ENCODE peak calls at places on chromosomes 12 and 14, in five cellular contexts. One of them, this sample, is unnamed.

GRCh38 chr14:56310643-56311042 is 192.4 kb downstream of the PELI2 start:
- DNase-seq in neural crest cell: no peak
- DNase-seq in psoas muscle: no peak
- DNase-seq in NCI-H1105: no peak
- DNase-seq in endothelial cell: no peak
- DNase-seq in this sample: no peak

GRCh38 chr14:74333909-74334308 is 14.4 kb upstream of the VRTN start:
- DNase-seq in endothelial cell: no peak
- DNase-seq in neural crest cell: no peak
- DNase-seq in psoas muscle: no peak
- DNase-seq in NCI-H1105: no peak
- DNase-seq in this sample: no peak

GRCh38 chr14:30620178-30620577 is 1.9 kb upstream of the SCFD1 start:
- DNase-seq in neural crest cell: no peak
- DNase-seq in endothelial cell: no peak
- DNase-seq in NCI-H1105: no peak
- DNase-seq in psoas muscle: no peak
- DNase-seq in this sample: no peak

GRCh38 chr12:3492868-3493224 is 1.8 kb downstream of the PRMT8 start:
- DNase-seq in neural crest cell: no peak
- DNase-seq in psoas muscle: no peak
- DNase-seq in NCI-H1105: no peak
- DNase-seq in endothelial cell: no peak
- DNase-seq in this sample: no peak

GRCh38 chr12:71556881-71557280 is 106.8 kb downstream of the ZFC3H1 start:
- DNase-seq in NCI-H1105: no peak
- DNase-seq in neural crest cell: no peak
- DNase-seq in psoas muscle: no peak
- DNase-seq in endothelial cell: no peak
- DNase-seq in this sample: peak

GRCh38 chr14:59126714-59127436 is 61.6 kb upstream of the DAAM1 start:
- DNase-seq in psoas muscle: no peak
- DNase-seq in endothelial cell: peak
- DNase-seq in NCI-H1105: peak
- DNase-seq in neural crest cell: peak
- DNase-seq in this sample: peak

GRCh38 chr14:73463411-73463810 is 5.1 kb upstream of the NUMB start:
- DNase-seq in neural crest cell: no peak
- DNase-seq in NCI-H1105: no peak
- DNase-seq in endothelial cell: no peak
- DNase-seq in psoas muscle: peak
- DNase-seq in this sample: no peak

GRCh38 chr12:53255993-53256392 is 12.1 kb upstream of the ESPL1 start:
- DNase-seq in endothelial cell: no peak
- DNase-seq in psoas muscle: no peak
- DNase-seq in NCI-H1105: no peak
- DNase-seq in neural crest cell: no peak
- DNase-seq in this sample: no peak

GRCh38 chr12:5032821-5033220 is 10.9 kb upstream of the KCNA5 start:
- DNase-seq in endothelial cell: no peak
- DNase-seq in NCI-H1105: no peak
- DNase-seq in neural crest cell: no peak
- DNase-seq in psoas muscle: no peak
- DNase-seq in this sample: no peak

GRCh38 chr12:96719671-96720362 is 187.2 kb upstream of the NEDD1 start:
- DNase-seq in psoas muscle: no peak
- DNase-seq in neural crest cell: no peak
- DNase-seq in endothelial cell: no peak
- DNase-seq in NCI-H1105: peak
- DNase-seq in this sample: no peak

GRCh38 chr12:64968989-64969819 is 144.8 kb downstream of the TBC1D30 start:
- DNase-seq in psoas muscle: no peak
- DNase-seq in NCI-H1105: no peak
- DNase-seq in endothelial cell: no peak
- DNase-seq in neural crest cell: no peak
- DNase-seq in this sample: no peak

GRCh38 chr12:129589503-129589902 is 314.3 kb downstream of the TMEM132D start:
- DNase-seq in NCI-H1105: no peak
- DNase-seq in psoas muscle: no peak
- DNase-seq in endothelial cell: no peak
- DNase-seq in neural crest cell: no peak
- DNase-seq in this sample: no peak

GRCh38 chr12:49662998-49663843 is 39.9 kb downstream of the PRPF40B start:
- DNase-seq in psoas muscle: peak
- DNase-seq in endothelial cell: peak
- DNase-seq in neural crest cell: no peak
- DNase-seq in NCI-H1105: no peak
- DNase-seq in this sample: peak

GRCh38 chr12:19988457-19988856 is 379.9 kb upstream of the PDE3A start:
- DNase-seq in neural crest cell: no peak
- DNase-seq in NCI-H1105: no peak
- DNase-seq in endothelial cell: no peak
- DNase-seq in psoas muscle: no peak
- DNase-seq in this sample: no peak

GRCh38 chr12:120759591-120760348 is 34.1 kb downstream of the ACADS start:
- DNase-seq in neural crest cell: no peak
- DNase-seq in NCI-H1105: peak
- DNase-seq in endothelial cell: no peak
- DNase-seq in psoas muscle: no peak
- DNase-seq in this sample: no peak

GRCh38 chr12:125292700-125293099 is 227.5 kb downstream of the AACS start:
- DNase-seq in psoas muscle: no peak
- DNase-seq in NCI-H1105: no peak
- DNase-seq in endothelial cell: no peak
- DNase-seq in neural crest cell: no peak
- DNase-seq in this sample: no peak

GRCh38 chr12:97616936-97617335 is 154.3 kb downstream of the RMST start:
- DNase-seq in NCI-H1105: no peak
- DNase-seq in endothelial cell: no peak
- DNase-seq in psoas muscle: no peak
- DNase-seq in neural crest cell: no peak
- DNase-seq in this sample: no peak

GRCh38 chr12:95462551-95462950 is 11.4 kb upstream of the METAP2 start:
- DNase-seq in psoas muscle: no peak
- DNase-seq in neural crest cell: no peak
- DNase-seq in NCI-H1105: no peak
- DNase-seq in endothelial cell: no peak
- DNase-seq in this sample: no peak

GRCh38 chr14:99727096-99727870 is 43.2 kb downstream of the CYP46A1 start:
- DNase-seq in NCI-H1105: no peak
- DNase-seq in psoas muscle: no peak
- DNase-seq in neural crest cell: no peak
- DNase-seq in endothelial cell: no peak
- DNase-seq in this sample: no peak

GRCh38 chr14:85471156-85471555 is 58.8 kb upstream of the FLRT2 start:
- DNase-seq in neural crest cell: no peak
- DNase-seq in psoas muscle: no peak
- DNase-seq in NCI-H1105: no peak
- DNase-seq in endothelial cell: no peak
- DNase-seq in this sample: no peak

GRCh38 chr12:12266873-12267634 is at the start of gene LRP6:
- DNase-seq in neural crest cell: peak
- DNase-seq in endothelial cell: peak
- DNase-seq in psoas muscle: peak
- DNase-seq in NCI-H1105: peak
- DNase-seq in this sample: peak

GRCh38 chr14:100383727-100384158 is 60.6 kb downstream of the SLC25A47 start:
- DNase-seq in endothelial cell: peak
- DNase-seq in psoas muscle: peak
- DNase-seq in neural crest cell: peak
- DNase-seq in NCI-H1105: peak
- DNase-seq in this sample: peak

GRCh38 chr12:54428050-54429013 is 9.3 kb upstream of the ITGA5 start:
- DNase-seq in endothelial cell: peak
- DNase-seq in psoas muscle: no peak
- DNase-seq in neural crest cell: no peak
- DNase-seq in NCI-H1105: no peak
- DNase-seq in this sample: no peak

GRCh38 chr14:101849125-101849524 is 87.6 kb downstream of the PPP2R5C start:
- DNase-seq in psoas muscle: no peak
- DNase-seq in neural crest cell: no peak
- DNase-seq in endothelial cell: no peak
- DNase-seq in NCI-H1105: no peak
- DNase-seq in this sample: no peak

GRCh38 chr12:126668538-126668937 is 1598.4 kb upstream of the TMEM132C start:
- DNase-seq in neural crest cell: no peak
- DNase-seq in psoas muscle: no peak
- DNase-seq in endothelial cell: no peak
- DNase-seq in NCI-H1105: no peak
- DNase-seq in this sample: no peak